ENCODE peak calls at places on chromosomes 11 and 22, in seven cellular contexts. D, P, J, M, L, E and W are unnamed samples.

GRCh38 chr11:101880208-101880607 is 34.6 kb upstream of the CEP126 start:
- DNase-seq in D (no peak), P (no peak), J (peak; percentile 79), M (no peak), L (peak; percentile 67), E (no peak), W (no peak)

GRCh38 chr11:68503792-68504191 is 43.2 kb downstream of the PPP6R3 start:
- DNase-seq in D (no peak), P (no peak), J (no peak), M (no peak), L (no peak), E (no peak), W (no peak)

GRCh38 chr11:73058989-73059674 is 83.0 kb downstream of the FCHSD2 start:
- DNase-seq in D (no peak), P (no peak), J (no peak), M (no peak), L (no peak), E (no peak), W (no peak)

GRCh38 chr11:97092823-97093222 is 703.0 kb downstream of the JRKL start:
- DNase-seq in D (no peak), P (no peak), J (no peak), M (no peak), L (no peak), E (no peak), W (no peak)

GRCh38 chr11:64792482-64792881 is 10.5 kb downstream of the MAP4K2 start:
- DNase-seq in D (no peak), P (no peak), J (no peak), M (no peak), L (no peak), E (no peak), W (no peak)

GRCh38 chr11:34749666-34750659 is 129.1 kb downstream of the EHF start:
- DNase-seq in D (no peak), P (no peak), J (peak; percentile 68), M (peak; percentile 74), L (peak; percentile 72), E (no peak), W (no peak)

GRCh38 chr22:30249049-30250038 is 2.8 kb upstream of the LIF start:
- DNase-seq in D (no peak), P (no peak), J (no peak), M (peak; percentile 74), L (peak; percentile 35), E (no peak), W (no peak)

GRCh38 chr11:36300651-36301050 is 4.6 kb downstream of the PRR5L start:
- DNase-seq in D (peak; percentile 5), P (no peak), J (peak; percentile 17), M (peak; percentile 72), L (peak; percentile 50), E (no peak), W (no peak)

GRCh38 chr11:98572941-98573340 is 447.8 kb upstream of the CNTN5 start:
- DNase-seq in D (no peak), P (no peak), J (no peak), M (no peak), L (no peak), E (no peak), W (no peak)

GRCh38 chr11:68271023-68271780 is 571 bp downstream of the C11orf24 start:
- DNase-seq in D (peak; percentile 40), P (peak; percentile 57), J (peak; percentile 83), M (peak; percentile 47), L (peak; percentile 97), E (peak; percentile 34), W (peak; percentile 61)

GRCh38 chr11:733072-733471 is 14.2 kb upstream of the TALDO1 start:
- DNase-seq in D (no peak), P (no peak), J (no peak), M (no peak), L (no peak), E (no peak), W (no peak)

GRCh38 chr11:17572359-17572690 is 25.3 kb downstream of the OTOG start:
- DNase-seq in D (no peak), P (no peak), J (no peak), M (no peak), L (no peak), E (no peak), W (peak; percentile 24)

GRCh38 chr11:70727899-70728620 is 329.7 kb downstream of the CTTN start:
- DNase-seq in D (no peak), P (no peak), J (no peak), M (no peak), L (no peak), E (no peak), W (no peak)